ENCODE peak calls at places on chromosomes 5 and 9, in seven cellular contexts. One of them, this sample, is unnamed.
A peak's percentile ranks its signal among the peaks of the same experiment; 100 is the strongest.

GRCh38 chr5:159304961-159305595 is 25.2 kb downstream of the IL12B start:
- DNase-seq in BE2C: no peak
- DNase-seq in cardiac fibroblast: no peak
- DNase-seq in PC-3: no peak
- DNase-seq in GM23248: no peak
- DNase-seq in uterus: no peak
- DNase-seq in heart left ventricle: no peak
- DNase-seq in this sample: no peak

GRCh38 chr5:78204241-78204640 is 90.3 kb downstream of the AP3B1 start:
- DNase-seq in BE2C: no peak
- DNase-seq in cardiac fibroblast: peak; percentile 8
- DNase-seq in PC-3: no peak
- DNase-seq in GM23248: no peak
- DNase-seq in uterus: no peak
- DNase-seq in heart left ventricle: no peak
- DNase-seq in this sample: no peak

GRCh38 chr9:85944672-85945071 is 3.7 kb downstream of the NAA35 start:
- DNase-seq in BE2C: no peak
- DNase-seq in cardiac fibroblast: no peak
- DNase-seq in PC-3: no peak
- DNase-seq in GM23248: no peak
- DNase-seq in uterus: no peak
- DNase-seq in heart left ventricle: no peak
- DNase-seq in this sample: no peak

GRCh38 chr5:170603578-170604565 is 100.1 kb downstream of the KCNIP1 start:
- DNase-seq in BE2C: peak; percentile 80
- DNase-seq in cardiac fibroblast: peak; percentile 56
- DNase-seq in PC-3: peak; percentile 58
- DNase-seq in GM23248: peak; percentile 55
- DNase-seq in uterus: peak; percentile 41
- DNase-seq in heart left ventricle: peak; percentile 40
- DNase-seq in this sample: peak; percentile 32

GRCh38 chr9:108041551-108041950 is 552.0 kb upstream of the KLF4 start:
- DNase-seq in BE2C: no peak
- DNase-seq in cardiac fibroblast: peak; percentile 54
- DNase-seq in PC-3: peak; percentile 77
- DNase-seq in GM23248: peak; percentile 90
- DNase-seq in uterus: no peak
- DNase-seq in heart left ventricle: no peak
- DNase-seq in this sample: peak; percentile 85

GRCh38 chr5:138000102-138000723 is 32.7 kb downstream of the FAM13B start:
- DNase-seq in BE2C: no peak
- DNase-seq in cardiac fibroblast: peak; percentile 67
- DNase-seq in PC-3: peak; percentile 5
- DNase-seq in GM23248: peak; percentile 69
- DNase-seq in uterus: peak; percentile 20
- DNase-seq in heart left ventricle: no peak
- DNase-seq in this sample: peak; percentile 45

GRCh38 chr5:97231025-97231636 is 48.1 kb upstream of the RIOK2 start:
- DNase-seq in BE2C: peak; percentile 43
- DNase-seq in cardiac fibroblast: peak; percentile 88
- DNase-seq in PC-3: peak; percentile 79
- DNase-seq in GM23248: peak; percentile 90
- DNase-seq in uterus: peak; percentile 30
- DNase-seq in heart left ventricle: no peak
- DNase-seq in this sample: peak; percentile 88

GRCh38 chr5:180590543-180591248 is 603 bp downstream of the SCGB3A1 start:
- DNase-seq in BE2C: no peak
- DNase-seq in cardiac fibroblast: no peak
- DNase-seq in PC-3: no peak
- DNase-seq in GM23248: no peak
- DNase-seq in uterus: no peak
- DNase-seq in heart left ventricle: no peak
- DNase-seq in this sample: no peak

GRCh38 chr5:51679286-51679685 is 296.0 kb downstream of the ISL1 start:
- DNase-seq in BE2C: no peak
- DNase-seq in cardiac fibroblast: no peak
- DNase-seq in PC-3: no peak
- DNase-seq in GM23248: no peak
- DNase-seq in uterus: no peak
- DNase-seq in heart left ventricle: no peak
- DNase-seq in this sample: no peak

GRCh38 chr5:83107692-83108410 is 30.5 kb downstream of the XRCC4 start:
- DNase-seq in BE2C: no peak
- DNase-seq in cardiac fibroblast: no peak
- DNase-seq in PC-3: no peak
- DNase-seq in GM23248: peak; percentile 24
- DNase-seq in uterus: no peak
- DNase-seq in heart left ventricle: no peak
- DNase-seq in this sample: no peak

GRCh38 chr5:160188151-160188967 is 40.9 kb upstream of the FABP6 start:
- DNase-seq in BE2C: no peak
- DNase-seq in cardiac fibroblast: peak; percentile 91
- DNase-seq in PC-3: peak; percentile 39
- DNase-seq in GM23248: peak; percentile 72
- DNase-seq in uterus: peak; percentile 65
- DNase-seq in heart left ventricle: peak; percentile 62
- DNase-seq in this sample: peak; percentile 56

GRCh38 chr9:120856700-120857099 is 14.0 kb upstream of the PSMD5 start:
- DNase-seq in BE2C: no peak
- DNase-seq in cardiac fibroblast: no peak
- DNase-seq in PC-3: no peak
- DNase-seq in GM23248: no peak
- DNase-seq in uterus: no peak
- DNase-seq in heart left ventricle: no peak
- DNase-seq in this sample: no peak

GRCh38 chr9:115134941-115135340 is 17.0 kb upstream of the TNC start:
- DNase-seq in BE2C: no peak
- DNase-seq in cardiac fibroblast: no peak
- DNase-seq in PC-3: no peak
- DNase-seq in GM23248: peak; percentile 68
- DNase-seq in uterus: no peak
- DNase-seq in heart left ventricle: no peak
- DNase-seq in this sample: peak; percentile 69

GRCh38 chr9:91428431-91428830 is 4.8 kb upstream of the NFIL3 start:
- DNase-seq in BE2C: no peak
- DNase-seq in cardiac fibroblast: peak; percentile 51
- DNase-seq in PC-3: no peak
- DNase-seq in GM23248: peak; percentile 35
- DNase-seq in uterus: no peak
- DNase-seq in heart left ventricle: no peak
- DNase-seq in this sample: peak; percentile 54

GRCh38 chr5:109743770-109744212 is 54.1 kb downstream of the MAN2A1 start:
- DNase-seq in BE2C: no peak
- DNase-seq in cardiac fibroblast: peak; percentile 79
- DNase-seq in PC-3: peak; percentile 76
- DNase-seq in GM23248: peak; percentile 97
- DNase-seq in uterus: no peak
- DNase-seq in heart left ventricle: no peak
- DNase-seq in this sample: peak; percentile 88

GRCh38 chr9:128919409-128919808 is 1.4 kb upstream of the PHYHD1 start:
- DNase-seq in BE2C: no peak
- DNase-seq in cardiac fibroblast: no peak
- DNase-seq in PC-3: no peak
- DNase-seq in GM23248: no peak
- DNase-seq in uterus: no peak
- DNase-seq in heart left ventricle: no peak
- DNase-seq in this sample: no peak

GRCh38 chr9:128916204-128916603 is 4.6 kb upstream of the PHYHD1 start:
- DNase-seq in BE2C: no peak
- DNase-seq in cardiac fibroblast: peak; percentile 37
- DNase-seq in PC-3: peak; percentile 33
- DNase-seq in GM23248: peak; percentile 74
- DNase-seq in uterus: peak; percentile 49
- DNase-seq in heart left ventricle: no peak
- DNase-seq in this sample: peak; percentile 52

GRCh38 chr9:128916745-128917144 is 4.0 kb upstream of the PHYHD1 start:
- DNase-seq in BE2C: no peak
- DNase-seq in cardiac fibroblast: no peak
- DNase-seq in PC-3: no peak
- DNase-seq in GM23248: no peak
- DNase-seq in uterus: no peak
- DNase-seq in heart left ventricle: no peak
- DNase-seq in this sample: no peak

GRCh38 chr9:128918921-128919320 is 1.9 kb upstream of the PHYHD1 start:
- DNase-seq in BE2C: no peak
- DNase-seq in cardiac fibroblast: no peak
- DNase-seq in PC-3: no peak
- DNase-seq in GM23248: no peak
- DNase-seq in uterus: no peak
- DNase-seq in heart left ventricle: no peak
- DNase-seq in this sample: no peak

DNA sequence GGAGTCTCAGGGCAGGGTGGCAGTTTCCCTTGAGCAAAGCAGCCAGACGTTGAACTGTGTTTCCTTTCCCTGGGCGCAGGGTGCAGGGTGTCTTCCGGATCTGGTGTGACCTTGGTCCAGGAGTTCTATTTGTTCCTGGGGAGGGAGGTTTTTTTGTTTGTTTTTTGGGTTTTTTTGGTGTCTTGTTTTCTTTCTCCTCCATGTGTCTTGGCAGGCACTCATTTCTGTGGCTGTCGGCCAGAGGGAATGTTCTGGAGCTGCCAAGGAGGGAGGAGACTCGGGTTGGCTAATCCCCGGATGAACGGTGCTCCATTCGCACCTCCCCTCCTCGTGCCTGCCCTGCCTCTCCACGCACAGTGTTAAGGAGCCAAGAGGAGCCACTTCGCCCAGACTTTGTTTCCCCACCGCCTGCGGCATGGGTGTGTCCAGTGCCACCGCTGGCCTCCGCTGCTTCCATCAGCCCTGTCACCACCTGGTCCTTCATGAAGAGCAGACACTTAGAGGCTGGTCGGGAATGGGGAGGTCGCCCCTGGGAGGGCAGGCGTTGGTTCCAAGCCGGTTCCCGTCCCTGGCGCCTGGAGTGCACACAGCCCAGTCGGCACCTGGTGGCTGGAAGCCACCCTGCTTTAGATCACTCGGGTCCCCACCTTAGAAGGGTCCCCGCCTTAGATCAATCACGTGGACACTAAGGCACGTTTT is 3.5 kb upstream of the PHYHD1 start:
- DNase-seq in BE2C: no peak
- DNase-seq in cardiac fibroblast: peak; percentile 94
- DNase-seq in PC-3: peak; percentile 78
- DNase-seq in GM23248: peak; percentile 82
- DNase-seq in uterus: peak; percentile 86
- DNase-seq in heart left ventricle: peak; percentile 83
- DNase-seq in this sample: peak; percentile 94
- H3K4me3 ChIP-seq in BE2C: no peak overlapping the region
- H3K4me3 ChIP-seq in cardiac fibroblast: no peak overlapping the region
- H3K4me3 ChIP-seq in PC-3: no peak overlapping the region
- H3K4me3 ChIP-seq in GM23248: no peak overlapping the region
- H3K4me3 ChIP-seq in uterus: no peak overlapping the region
- H3K4me3 ChIP-seq in heart left ventricle: no peak overlapping the region
- H3K4me3 ChIP-seq in this sample: no peak overlapping the region

GRCh38 chr5:150358261-150359095 is 981 bp downstream of the TCOF1 start:
- DNase-seq in BE2C: no peak
- DNase-seq in cardiac fibroblast: no peak
- DNase-seq in PC-3: peak; percentile 28
- DNase-seq in GM23248: peak; percentile 23
- DNase-seq in uterus: no peak
- DNase-seq in heart left ventricle: no peak
- DNase-seq in this sample: no peak

GRCh38 chr5:150355791-150356190 is 1.7 kb upstream of the TCOF1 start:
- DNase-seq in BE2C: no peak
- DNase-seq in cardiac fibroblast: no peak
- DNase-seq in PC-3: no peak
- DNase-seq in GM23248: no peak
- DNase-seq in uterus: no peak
- DNase-seq in heart left ventricle: no peak
- DNase-seq in this sample: no peak

GRCh38 chr5:150353395-150353675 is 4.2 kb upstream of the TCOF1 start:
- DNase-seq in BE2C: no peak
- DNase-seq in cardiac fibroblast: no peak
- DNase-seq in PC-3: no peak
- DNase-seq in GM23248: no peak
- DNase-seq in uterus: no peak
- DNase-seq in heart left ventricle: no peak
- DNase-seq in this sample: no peak

GRCh38 chr5:150357326-150358260 is at the start of gene TCOF1:
- DNase-seq in BE2C: peak; percentile 99
- DNase-seq in cardiac fibroblast: peak; percentile 95
- DNase-seq in PC-3: peak; percentile 100
- DNase-seq in GM23248: peak; percentile 99
- DNase-seq in uterus: peak; percentile 96
- DNase-seq in heart left ventricle: peak; percentile 96
- DNase-seq in this sample: peak; percentile 95

GRCh38 chr5:150356575-150357284 is 767 bp upstream of the TCOF1 start:
- DNase-seq in BE2C: no peak
- DNase-seq in cardiac fibroblast: no peak
- DNase-seq in PC-3: no peak
- DNase-seq in GM23248: no peak
- DNase-seq in uterus: no peak
- DNase-seq in heart left ventricle: no peak
- DNase-seq in this sample: no peak
- H3K4me3 ChIP-seq in BE2C: peak overlapping the region; percentile 95
- H3K4me3 ChIP-seq in cardiac fibroblast: peak overlapping the region; percentile 11
- H3K4me3 ChIP-seq in PC-3: peak overlapping the region; percentile 94
- H3K4me3 ChIP-seq in GM23248: peak overlapping the region; percentile 89
- H3K4me3 ChIP-seq in uterus: peak overlapping the region; percentile 87
- H3K4me3 ChIP-seq in heart left ventricle: peak overlapping the region; percentile 82
- H3K4me3 ChIP-seq in this sample: peak overlapping the region; percentile 86

GRCh38 chr5:69237877-69238276 is 3.2 kb downstream of the CDK7 start:
- DNase-seq in BE2C: no peak
- DNase-seq in cardiac fibroblast: no peak
- DNase-seq in PC-3: no peak
- DNase-seq in GM23248: no peak
- DNase-seq in uterus: no peak
- DNase-seq in heart left ventricle: no peak
- DNase-seq in this sample: no peak
- H3K4me3 ChIP-seq in BE2C: no peak overlapping the region
- H3K4me3 ChIP-seq in cardiac fibroblast: no peak overlapping the region
- H3K4me3 ChIP-seq in PC-3: peak overlapping the region; percentile 37
- H3K4me3 ChIP-seq in GM23248: peak overlapping the region; percentile 17
- H3K4me3 ChIP-seq in uterus: no peak overlapping the region
- H3K4me3 ChIP-seq in heart left ventricle: no peak overlapping the region
- H3K4me3 ChIP-seq in this sample: no peak overlapping the region

DNA sequence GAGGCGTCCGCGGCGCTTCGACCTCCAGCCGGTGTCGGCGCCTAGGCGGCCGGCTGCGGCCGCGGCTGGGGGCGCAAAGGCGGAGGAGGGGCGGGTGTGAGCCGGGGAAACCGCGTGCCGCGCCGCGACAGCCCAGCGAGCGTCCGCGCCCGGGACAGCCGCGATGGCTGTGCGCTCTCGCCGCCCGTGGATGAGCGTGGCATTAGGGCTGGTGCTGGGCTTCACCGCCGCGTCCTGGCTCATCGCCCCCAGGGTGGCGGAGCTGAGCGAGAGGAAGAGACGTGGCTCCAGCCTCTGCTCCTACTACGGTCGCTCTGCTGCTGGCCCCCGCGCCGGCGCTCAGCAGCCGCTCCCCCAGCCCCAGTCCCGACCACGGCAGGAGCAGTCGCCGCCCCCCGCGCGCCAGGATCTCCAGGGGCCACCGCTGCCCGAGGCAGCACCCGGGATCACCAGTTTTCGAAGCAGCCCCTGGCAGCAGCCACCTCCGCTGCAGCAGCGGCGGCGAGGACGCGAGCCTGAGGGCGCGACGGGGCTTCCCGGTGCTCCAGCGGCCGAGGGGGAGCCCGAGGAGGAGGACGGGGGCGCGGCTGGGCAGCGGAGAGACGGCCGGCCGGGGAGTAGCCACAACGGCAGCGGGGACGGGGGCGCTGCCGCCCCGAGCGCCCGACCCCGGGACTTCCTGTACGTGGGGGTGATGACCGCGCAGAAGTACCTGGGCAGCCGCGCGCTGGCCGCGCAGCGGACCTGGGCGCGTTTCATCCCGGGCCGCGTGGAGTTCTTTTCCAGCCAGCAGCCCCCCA is 602 bp downstream of the CHSY3 start:
- DNase-seq in BE2C: peak; percentile 19
- DNase-seq in cardiac fibroblast: peak; percentile 11
- DNase-seq in PC-3: no peak
- DNase-seq in GM23248: peak; percentile 59
- DNase-seq in uterus: peak; percentile 14
- DNase-seq in heart left ventricle: peak; percentile 21
- DNase-seq in this sample: peak; percentile 14
- H3K4me3 ChIP-seq in BE2C: peak overlapping the region; percentile 48
- H3K4me3 ChIP-seq in cardiac fibroblast: peak overlapping the region; percentile 71
- H3K4me3 ChIP-seq in PC-3: peak overlapping the region; percentile 69
- H3K4me3 ChIP-seq in GM23248: peak overlapping the region; percentile 81
- H3K4me3 ChIP-seq in uterus: peak overlapping the region; percentile 51
- H3K4me3 ChIP-seq in heart left ventricle: peak overlapping the region; percentile 85
- H3K4me3 ChIP-seq in this sample: peak overlapping the region; percentile 63